ENCODE peak calls at places on chromosomes 13 and 19, in four cellular contexts. One of them, this sample, is unnamed.

GRCh38 chr19:3163230-3163886 is 15.2 kb upstream of the S1PR4 start:
- DNase-seq in aorta: peak
- DNase-seq in esophagus squamous epithelium: no peak
- DNase-seq in psoas muscle: peak
- DNase-seq in this sample: peak

GRCh38 chr13:50587122-50587521 is 256.4 kb downstream of the DLEU7 start:
- DNase-seq in aorta: no peak
- DNase-seq in esophagus squamous epithelium: no peak
- DNase-seq in psoas muscle: no peak
- DNase-seq in this sample: no peak

GRCh38 chr19:15439078-15439799 is 10.5 kb downstream of the WIZ start:
- DNase-seq in aorta: no peak
- DNase-seq in esophagus squamous epithelium: no peak
- DNase-seq in psoas muscle: peak
- DNase-seq in this sample: no peak

GRCh38 chr19:49157445-49158224 is at the start of gene TRPM4:
- DNase-seq in aorta: peak
- DNase-seq in esophagus squamous epithelium: no peak
- DNase-seq in psoas muscle: peak
- DNase-seq in this sample: peak

GRCh38 chr19:4474504-4475136 is 2.5 kb downstream of the HDGFL2 start:
- DNase-seq in aorta: no peak
- DNase-seq in esophagus squamous epithelium: no peak
- DNase-seq in psoas muscle: no peak
- DNase-seq in this sample: peak

GRCh38 chr19:21430674-21431073 is 33.7 kb downstream of the ZNF493 start:
- DNase-seq in aorta: no peak
- DNase-seq in esophagus squamous epithelium: no peak
- DNase-seq in psoas muscle: no peak
- DNase-seq in this sample: no peak

GRCh38 chr13:48500652-48501197 is 32.2 kb downstream of the RCBTB2 start:
- DNase-seq in aorta: no peak
- DNase-seq in esophagus squamous epithelium: no peak
- DNase-seq in psoas muscle: no peak
- DNase-seq in this sample: no peak

GRCh38 chr19:5905072-5905778 is 553 bp downstream of the VMAC start:
- DNase-seq in aorta: no peak
- DNase-seq in esophagus squamous epithelium: no peak
- DNase-seq in psoas muscle: no peak
- DNase-seq in this sample: no peak

GRCh38 chr13:74771964-74772363 is 637.8 kb upstream of the KLF12 start:
- DNase-seq in aorta: no peak
- DNase-seq in esophagus squamous epithelium: no peak
- DNase-seq in psoas muscle: no peak
- DNase-seq in this sample: no peak

GRCh38 chr13:20567881-20568528 is 1.0 kb downstream of the IFT88 start:
- DNase-seq in aorta: no peak
- DNase-seq in esophagus squamous epithelium: no peak
- DNase-seq in psoas muscle: no peak
- DNase-seq in this sample: no peak

GRCh38 chr19:13277104-13277809 is 127.0 kb downstream of the IER2 start:
- DNase-seq in aorta: peak
- DNase-seq in esophagus squamous epithelium: no peak
- DNase-seq in psoas muscle: peak
- DNase-seq in this sample: no peak

GRCh38 chr13:45207319-45207718 is 6.5 kb upstream of the KCTD4 start:
- DNase-seq in aorta: no peak
- DNase-seq in esophagus squamous epithelium: no peak
- DNase-seq in psoas muscle: no peak
- DNase-seq in this sample: no peak
- H3K4me3 ChIP-seq in aorta: no peak
- H3K4me3 ChIP-seq in esophagus squamous epithelium: no peak
- H3K4me3 ChIP-seq in psoas muscle: peak
- H3K4me3 ChIP-seq in this sample: peak

GRCh38 chr13:95099541-95099940 is 201.7 kb downstream of the ABCC4 start:
- DNase-seq in aorta: no peak
- DNase-seq in esophagus squamous epithelium: no peak
- DNase-seq in psoas muscle: no peak
- DNase-seq in this sample: no peak

GRCh38 chr13:95098916-95099315 is 202.3 kb downstream of the ABCC4 start:
- DNase-seq in aorta: no peak
- DNase-seq in esophagus squamous epithelium: no peak
- DNase-seq in psoas muscle: no peak
- DNase-seq in this sample: no peak

GRCh38 chr13:95106562-95106961 is 194.7 kb downstream of the ABCC4 start:
- DNase-seq in aorta: no peak
- DNase-seq in esophagus squamous epithelium: no peak
- DNase-seq in psoas muscle: no peak
- DNase-seq in this sample: no peak

GRCh38 chr13:95100525-95101121 is 200.6 kb downstream of the ABCC4 start:
- DNase-seq in aorta: no peak
- DNase-seq in esophagus squamous epithelium: no peak
- DNase-seq in psoas muscle: no peak
- DNase-seq in this sample: no peak
- H3K27ac ChIP-seq in aorta: no peak
- H3K27ac ChIP-seq in esophagus squamous epithelium: peak
- H3K27ac ChIP-seq in psoas muscle: no peak
- H3K27ac ChIP-seq in this sample: no peak

DNA sequence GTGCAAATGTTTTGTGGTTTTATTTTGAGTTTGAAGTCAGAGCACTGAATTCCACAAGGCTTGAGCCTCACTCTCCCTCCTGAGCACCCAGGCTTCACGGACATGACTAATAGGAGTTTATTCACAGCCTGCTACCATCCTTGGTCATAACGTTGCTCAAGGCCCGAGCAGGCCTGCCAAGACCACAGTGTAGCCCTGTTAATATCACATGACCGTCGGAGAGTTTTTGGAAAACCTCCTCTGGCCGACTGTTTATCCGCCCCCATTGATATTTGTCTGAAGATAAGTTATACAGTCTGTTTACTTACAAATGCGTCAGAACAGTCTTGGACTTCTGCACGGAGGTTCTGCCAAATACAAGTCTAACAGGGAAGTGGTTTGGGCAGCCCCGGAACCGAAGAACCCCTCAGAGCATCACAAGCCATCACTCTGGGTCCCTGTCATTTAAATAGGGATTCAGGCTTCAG is 89.9 kb downstream of the COL4A2 start:
- DNase-seq in aorta: peak
- DNase-seq in esophagus squamous epithelium: no peak
- DNase-seq in psoas muscle: peak
- DNase-seq in this sample: no peak
- H3K4me3 ChIP-seq in aorta: no peak
- H3K4me3 ChIP-seq in esophagus squamous epithelium: no peak
- H3K4me3 ChIP-seq in psoas muscle: peak
- H3K4me3 ChIP-seq in this sample: peak

GRCh38 chr19:1361601-1362384 is 21.9 kb upstream of the NDUFS7 start:
- DNase-seq in aorta: no peak
- DNase-seq in esophagus squamous epithelium: no peak
- DNase-seq in psoas muscle: no peak
- DNase-seq in this sample: no peak

GRCh38 chr19:1362385-1363257 is 21.1 kb upstream of the NDUFS7 start:
- DNase-seq in aorta: no peak
- DNase-seq in esophagus squamous epithelium: no peak
- DNase-seq in psoas muscle: no peak
- DNase-seq in this sample: no peak

GRCh38 chr19:1357695-1358094 is 26.0 kb upstream of the NDUFS7 start:
- DNase-seq in aorta: no peak
- DNase-seq in esophagus squamous epithelium: no peak
- DNase-seq in psoas muscle: no peak
- DNase-seq in this sample: no peak

GRCh38 chr19:1360818-1361461 is 22.8 kb upstream of the NDUFS7 start:
- DNase-seq in aorta: peak
- DNase-seq in esophagus squamous epithelium: no peak
- DNase-seq in psoas muscle: peak
- DNase-seq in this sample: peak

GRCh38 chr19:1360126-1360817 is 23.4 kb upstream of the NDUFS7 start:
- DNase-seq in aorta: no peak
- DNase-seq in esophagus squamous epithelium: no peak
- DNase-seq in psoas muscle: no peak
- DNase-seq in this sample: no peak
- H3K27ac ChIP-seq in aorta: no peak
- H3K27ac ChIP-seq in esophagus squamous epithelium: peak
- H3K27ac ChIP-seq in psoas muscle: peak
- H3K27ac ChIP-seq in this sample: peak

GRCh38 chr19:45591638-45592005 is 7.0 kb upstream of the OPA3 start:
- DNase-seq in aorta: no peak
- DNase-seq in esophagus squamous epithelium: no peak
- DNase-seq in psoas muscle: peak
- DNase-seq in this sample: no peak
- H3K4me3 ChIP-seq in aorta: no peak
- H3K4me3 ChIP-seq in esophagus squamous epithelium: no peak
- H3K4me3 ChIP-seq in psoas muscle: no peak
- H3K4me3 ChIP-seq in this sample: no peak

DNA sequence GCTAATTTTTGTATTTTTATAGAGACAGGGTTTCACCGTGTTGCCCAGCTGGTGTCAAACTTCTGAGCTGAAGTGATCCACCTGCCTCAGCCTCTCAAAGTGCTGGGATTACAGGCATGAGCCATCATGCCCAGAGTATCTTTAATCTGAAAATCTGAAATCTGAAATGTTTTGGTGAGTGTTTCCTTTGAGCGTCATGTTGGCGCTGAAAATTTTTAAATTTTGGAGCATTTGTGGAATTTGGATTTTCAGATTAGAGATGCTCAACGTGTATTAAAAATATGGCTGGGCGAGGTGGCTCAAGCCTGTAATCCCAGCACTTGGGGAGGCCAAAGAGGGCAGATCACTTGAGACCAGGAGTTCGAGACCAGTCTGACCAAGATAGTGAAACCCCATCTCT is 5.1 kb upstream of the CPAMD8 start:
- DNase-seq in aorta: no peak
- DNase-seq in esophagus squamous epithelium: no peak
- DNase-seq in psoas muscle: no peak
- DNase-seq in this sample: no peak
- H3K27ac ChIP-seq in aorta: no peak
- H3K27ac ChIP-seq in esophagus squamous epithelium: no peak
- H3K27ac ChIP-seq in psoas muscle: no peak
- H3K27ac ChIP-seq in this sample: no peak

GRCh38 chr19:40721140-40721486 is 4.2 kb downstream of the ITPKC start:
- DNase-seq in aorta: no peak
- DNase-seq in esophagus squamous epithelium: no peak
- DNase-seq in psoas muscle: no peak
- DNase-seq in this sample: no peak
- H3K4me3 ChIP-seq in aorta: no peak
- H3K4me3 ChIP-seq in esophagus squamous epithelium: peak
- H3K4me3 ChIP-seq in psoas muscle: peak
- H3K4me3 ChIP-seq in this sample: no peak

GRCh38 chr19:43564800-43565199 is 10.5 kb downstream of the XRCC1 start:
- DNase-seq in aorta: no peak
- DNase-seq in esophagus squamous epithelium: no peak
- DNase-seq in psoas muscle: no peak
- DNase-seq in this sample: peak

GRCh38 chr19:43562211-43562697 is 13.1 kb downstream of the XRCC1 start:
- DNase-seq in aorta: no peak
- DNase-seq in esophagus squamous epithelium: no peak
- DNase-seq in psoas muscle: no peak
- DNase-seq in this sample: no peak

GRCh38 chr19:43561144-43561970 is 14.0 kb downstream of the XRCC1 start:
- DNase-seq in aorta: no peak
- DNase-seq in esophagus squamous epithelium: no peak
- DNase-seq in psoas muscle: no peak
- DNase-seq in this sample: no peak

GRCh38 chr19:43562698-43563241 is 12.6 kb downstream of the XRCC1 start:
- DNase-seq in aorta: peak
- DNase-seq in esophagus squamous epithelium: no peak
- DNase-seq in psoas muscle: peak
- DNase-seq in this sample: peak

GRCh38 chr19:43563816-43564215 is 11.5 kb downstream of the XRCC1 start:
- DNase-seq in aorta: no peak
- DNase-seq in esophagus squamous epithelium: no peak
- DNase-seq in psoas muscle: no peak
- DNase-seq in this sample: no peak
- H3K27ac ChIP-seq in aorta: no peak
- H3K27ac ChIP-seq in esophagus squamous epithelium: peak
- H3K27ac ChIP-seq in psoas muscle: peak
- H3K27ac ChIP-seq in this sample: no peak

DNA sequence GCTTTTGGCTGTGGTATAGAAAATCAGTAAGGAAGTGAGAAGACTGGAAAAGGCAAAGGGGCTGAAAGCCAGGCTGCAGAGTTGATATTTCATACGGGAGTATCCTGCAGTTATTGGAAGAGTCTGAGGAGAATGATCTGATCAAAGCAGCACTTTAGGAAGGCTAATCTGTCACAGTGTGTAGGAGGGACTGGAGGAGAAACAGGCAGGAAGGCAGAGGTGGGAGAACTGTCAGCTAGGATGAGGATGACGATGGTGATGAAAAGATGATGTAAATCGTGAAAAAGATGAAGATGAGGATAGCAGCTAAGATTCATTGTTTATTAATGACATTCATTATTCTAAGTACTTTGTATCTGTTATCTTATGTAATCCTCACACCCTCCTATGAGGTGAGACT is 123.0 kb downstream of the DNAJC15 start:
- DNase-seq in aorta: no peak
- DNase-seq in esophagus squamous epithelium: no peak
- DNase-seq in psoas muscle: no peak
- DNase-seq in this sample: no peak
- H3K4me3 ChIP-seq in aorta: no peak
- H3K4me3 ChIP-seq in esophagus squamous epithelium: no peak
- H3K4me3 ChIP-seq in psoas muscle: no peak
- H3K4me3 ChIP-seq in this sample: no peak

This sample was measured in dorsolateral prefrontal cortex.